ENCODE peak calls at places on chromosomes 12 and 14, in four cellular contexts. S is heart right ventricle, L is heart left ventricle, M is IMR-90. W is an unnamed sample. For H3K36me3, the result is how much of the 10 kb centered on the place peaks cover.

GRCh38 chr12:64583395-64584172 is 26.7 kb upstream of the RASSF3 start:
- DNase-seq in S (no peak), L (no peak), M (peak), W (no peak)

GRCh38 chr12:58916891-58917570 is 3.3 kb downstream of the LRIG3 start:
- DNase-seq in S (no peak), L (no peak), M (peak), W (no peak)

GRCh38 chr14:35221462-35221861 is 70.7 kb upstream of the PSMA6 start:
- DNase-seq in S (no peak), L (no peak), M (peak), W (no peak)

GRCh38 chr12:65605019-65605418 is 219.3 kb upstream of the HMGA2 start:
- DNase-seq in S (no peak), L (no peak), M (peak), W (no peak)

GRCh38 chr14:103118663-103119404 is 4.4 kb upstream of the TNFAIP2 start:
- DNase-seq in S (peak), L (peak), M (no peak), W (peak)

GRCh38 chr14:95464524-95464923 is 51.9 kb downstream of the SYNE3 start:
- DNase-seq in S (no peak), L (no peak), M (no peak), W (no peak)

GRCh38 chr14:69699743-69700309 is 67.1 kb upstream of the SRSF5 start:
- DNase-seq in S (no peak), L (no peak), M (no peak), W (no peak)

GRCh38 chr12:19002192-19002591 is 127.3 kb upstream of the PLEKHA5 start:
- DNase-seq in S (no peak), L (no peak), M (no peak), W (no peak)

DNA sequence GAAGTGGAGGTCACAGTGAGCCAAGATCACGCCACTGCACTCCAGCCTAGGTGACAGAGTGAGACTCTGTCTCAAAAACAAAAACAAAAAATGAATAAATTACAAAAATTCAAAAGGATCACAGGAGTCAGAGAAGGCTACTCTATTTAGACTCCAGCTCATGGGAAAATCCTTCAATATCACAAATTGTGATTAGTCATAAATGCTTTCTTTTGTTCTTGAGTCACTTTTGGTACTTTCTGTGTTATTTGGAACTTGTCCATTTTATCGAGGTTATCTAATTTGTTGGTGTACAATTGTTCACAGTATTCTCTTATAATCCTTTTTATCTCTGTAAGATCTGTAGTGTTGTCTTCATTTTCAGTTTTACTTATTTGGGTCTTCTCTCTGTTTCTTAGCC is 18.9 kb downstream of the ALDH2 start:
- DNase-seq in S (no peak), L (no peak), M (peak), W (no peak)
- H3K36me3 ChIP-seq in S (under half), L (half or more), M (half or more), W (under half)

DNA sequence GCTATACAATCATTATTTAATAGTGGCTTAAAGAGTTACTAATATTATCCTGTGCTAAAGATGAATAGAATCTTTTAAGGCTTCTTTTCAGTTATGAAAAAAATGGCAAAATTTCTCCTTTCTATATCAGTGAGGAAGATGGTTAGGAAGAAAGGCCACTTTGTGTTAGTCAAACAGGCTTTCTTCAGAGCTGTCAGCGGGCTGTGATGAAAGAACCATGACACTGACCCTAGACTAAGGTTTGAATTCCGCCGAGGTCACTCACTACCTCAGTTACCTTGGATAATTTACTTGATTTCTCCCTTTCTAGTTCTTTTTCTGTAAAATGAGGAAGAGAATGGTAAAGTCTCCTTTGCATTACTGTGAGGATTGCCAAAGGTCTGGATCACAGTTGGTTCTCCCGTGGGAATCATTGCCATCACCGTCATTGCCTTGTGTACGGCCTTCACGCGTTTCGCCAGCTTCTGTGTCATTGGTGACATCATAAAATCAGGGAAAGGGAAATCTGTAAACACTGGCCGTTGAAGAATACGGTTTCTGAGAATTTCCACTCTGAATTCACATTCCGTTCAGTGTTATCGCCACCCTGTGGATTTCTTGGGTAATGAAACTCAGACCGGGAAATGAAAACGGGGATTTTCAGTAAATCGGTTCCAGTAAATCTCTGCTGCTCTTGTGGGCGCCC is 26.7 kb upstream of the YBX3 start:
- DNase-seq in S (peak), L (peak), M (peak), W (peak)
- H3K4me3 ChIP-seq in S (peak), L (peak), M (peak), W (peak)

GRCh38 chr14:75605916-75606315 is 27.5 kb downstream of the FLVCR2 start:
- DNase-seq in S (no peak), L (no peak), M (no peak), W (no peak)

GRCh38 chr14:75607044-75607443 is 28.6 kb downstream of the FLVCR2 start:
- DNase-seq in S (no peak), L (no peak), M (no peak), W (no peak)

GRCh38 chr14:75602527-75602926 is 24.1 kb downstream of the FLVCR2 start:
- DNase-seq in S (no peak), L (no peak), M (no peak), W (no peak)

GRCh38 chr14:75607842-75608640 is 29.6 kb downstream of the FLVCR2 start:
- DNase-seq in S (no peak), L (no peak), M (no peak), W (no peak)

GRCh38 chr14:75604979-75605825 is 26.8 kb downstream of the FLVCR2 start:
- DNase-seq in S (no peak), L (peak), M (no peak), W (no peak)
- H3K36me3 ChIP-seq in S (under half), L (under half), M (under half), W (under half)

DNA sequence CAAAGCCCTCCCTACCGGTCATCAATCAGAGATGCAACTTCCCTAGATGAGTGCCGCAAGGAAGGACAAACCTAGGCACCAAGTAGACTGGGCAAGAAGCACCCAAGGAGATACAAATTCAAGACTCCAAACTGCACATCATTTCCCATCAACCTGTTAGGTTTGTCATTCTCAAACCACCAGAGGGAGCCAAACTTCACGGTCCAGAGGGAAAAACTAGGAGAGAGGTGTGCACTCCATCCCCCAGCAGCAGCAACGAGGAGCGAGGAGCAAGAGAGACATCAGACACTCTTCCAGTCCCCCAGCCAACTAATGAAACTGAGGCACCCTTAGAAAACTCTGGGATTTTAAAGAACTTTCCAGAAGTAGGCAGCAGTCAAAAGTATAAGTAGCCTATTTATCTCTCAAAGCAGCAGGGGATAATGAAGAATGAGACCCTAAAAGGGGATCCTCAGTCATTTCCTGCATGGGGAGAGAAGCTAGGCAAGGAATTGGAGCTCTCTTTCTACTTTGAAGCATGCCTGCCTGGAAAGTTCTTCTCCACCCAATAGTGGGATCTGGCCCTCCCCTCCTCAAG is 37.0 kb upstream of the NT5DC3 start:
- DNase-seq in S (no peak), L (peak), M (peak), W (peak)
- H3K4me3 ChIP-seq in S (no peak), L (no peak), M (no peak), W (no peak)

DNA sequence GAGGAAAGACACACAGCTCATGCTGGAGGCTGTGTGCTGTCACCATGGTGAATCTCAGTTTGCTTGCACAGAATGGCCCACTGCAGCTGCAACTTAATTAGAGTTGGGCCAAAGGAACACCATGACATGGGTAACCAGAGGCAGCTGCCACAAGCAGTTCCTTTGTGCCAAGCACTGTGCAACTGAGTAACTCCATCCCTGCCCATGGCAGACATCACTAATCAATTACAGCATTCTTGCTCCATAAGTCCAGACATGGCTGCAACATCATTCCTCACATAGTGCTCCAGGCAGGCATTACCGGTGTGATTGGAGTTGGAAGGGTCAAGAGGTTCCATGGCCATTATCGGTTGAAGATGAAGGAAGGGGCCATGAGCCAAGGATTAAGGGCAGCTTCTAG is 207.0 kb downstream of the RBM19 start:
- DNase-seq in S (no peak), L (no peak), M (no peak), W (no peak)
- H3K36me3 ChIP-seq in S (under half), L (under half), M (under half), W (under half)

W was measured in psoas muscle.